ENCODE peak calls at places on chromosomes 11 and 22, in nine cellular contexts. Q, X, O, G, V, B, S, M and U are unnamed samples.

GRCh38 chr11:33532720-33533119 is 167.9 kb downstream of the C11orf91 start:
- DNase-seq in O (no peak), M (no peak), Q (no peak), V (no peak), G (no peak), B (no peak), S (no peak), X (no peak), U (no peak)

GRCh38 chr11:4644233-4644632 is 451 bp downstream of the OR51E1 start:
- DNase-seq in X (no peak), G (no peak), O (no peak), B (no peak), S (no peak), M (no peak), Q (no peak), V (no peak), U (no peak)

GRCh38 chr22:19951351-19951750 is 9.7 kb upstream of the TXNRD2 start:
- DNase-seq in S (no peak), X (no peak), Q (no peak), G (no peak), B (no peak), O (no peak), V (peak), M (no peak), U (no peak)

GRCh38 chr11:16776716-16777115 is 38.3 kb downstream of the C11orf58 start:
- DNase-seq in M (no peak), X (peak), V (no peak), B (no peak), G (no peak), O (no peak), Q (no peak), S (no peak), U (no peak)

GRCh38 chr11:118911880-118912741 is 13.6 kb downstream of the BCL9L start:
- DNase-seq in S (peak), M (peak), O (peak), V (no peak), Q (peak), G (peak), X (peak), B (peak), U (no peak)

GRCh38 chr11:34179026-34179675 is 73.7 kb downstream of the NAT10 start:
- DNase-seq in Q (no peak), S (no peak), O (no peak), V (no peak), G (no peak), B (no peak), M (no peak), X (no peak), U (no peak)

GRCh38 chr11:133928628-133929059 is 28.1 kb downstream of the IGSF9B start:
- DNase-seq in G (no peak), X (no peak), O (no peak), V (no peak), Q (no peak), S (no peak), M (no peak), B (peak), U (no peak)

GRCh38 chr11:2289859-2290258 is 11.9 kb downstream of the C11orf21 start:
- DNase-seq in B (no peak), O (no peak), Q (no peak), X (no peak), G (no peak), S (no peak), M (no peak), V (peak), U (no peak)

GRCh38 chr11:65854161-65854592 is 3.8 kb downstream of the CFL1 start:
- DNase-seq in X (peak), G (no peak), O (peak), S (no peak), Q (no peak), V (no peak), M (no peak), B (peak), U (no peak)

GRCh38 chr11:123137496-123138270 is 57.4 kb downstream of the CLMP start:
- DNase-seq in Q (peak), X (peak), G (no peak), M (peak), V (peak), B (no peak), O (peak), S (peak), U (no peak)

GRCh38 chr22:22720724-22721261 is 76.4 kb downstream of the GGTLC2 start:
- DNase-seq in Q (no peak), X (no peak), V (no peak), G (no peak), S (no peak), O (no peak), M (no peak), B (no peak), U (peak)

GRCh38 chr11:15627560-15627959 is 512.8 kb downstream of the INSC start:
- DNase-seq in X (no peak), G (no peak), V (no peak), B (no peak), O (no peak), Q (no peak), M (no peak), S (no peak), U (no peak)

GRCh38 chr22:46484861-46485595 is 52.4 kb downstream of the CELSR1 start:
- DNase-seq in G (peak), O (no peak), M (no peak), Q (no peak), S (no peak), B (no peak), V (no peak), X (no peak), U (no peak)

GRCh38 chr11:8038393-8038792 is 42.6 kb upstream of the TUB start:
- DNase-seq in O (no peak), S (no peak), V (no peak), Q (peak), M (peak), X (no peak), G (no peak), B (no peak), U (no peak)

GRCh38 chr22:24926849-24927579 is 19.5 kb downstream of the LHFPL7 start:
- DNase-seq in M (no peak), B (no peak), Q (no peak), X (no peak), S (no peak), G (no peak), V (no peak), O (no peak), U (no peak)

GRCh38 chr11:71342116-71342515 is 89.7 kb upstream of the SHANK2 start:
- DNase-seq in B (no peak), V (peak), Q (no peak), G (no peak), X (peak), O (no peak), S (no peak), M (peak), U (no peak)

GRCh38 chr11:110077866-110078325 is 15.3 kb upstream of the ZC3H12C start:
- DNase-seq in S (no peak), O (peak), Q (no peak), X (no peak), M (no peak), V (no peak), B (no peak), G (no peak), U (no peak)

GRCh38 chr11:106765849-106766248 is 252.4 kb downstream of the GUCY1A2 start:
- DNase-seq in O (no peak), G (no peak), V (no peak), X (no peak), Q (no peak), M (no peak), S (no peak), B (no peak), U (no peak)

GRCh38 chr22:19619144-19620009 is 94.9 kb upstream of the SEPTIN5 start:
- DNase-seq in B (no peak), V (no peak), X (no peak), G (no peak), Q (no peak), M (no peak), O (no peak), S (no peak), U (peak)

GRCh38 chr22:47035443-47035881 is 273.0 kb downstream of the TBC1D22A start:
- DNase-seq in G (no peak), S (no peak), B (no peak), V (peak), X (peak), O (peak), M (peak), Q (no peak), U (no peak)

GRCh38 chr22:37802310-37803194 is 5.2 kb upstream of the GCAT start:
- DNase-seq in S (peak), M (no peak), O (peak), X (peak), V (peak), G (peak), B (peak), Q (no peak), U (no peak)
- TF ChIP-seq CTCF in S (no peak), M (no peak), O (no peak), X (no peak), V (no peak), G (no peak), B (no peak), Q (no peak), U (no peak)

DNA sequence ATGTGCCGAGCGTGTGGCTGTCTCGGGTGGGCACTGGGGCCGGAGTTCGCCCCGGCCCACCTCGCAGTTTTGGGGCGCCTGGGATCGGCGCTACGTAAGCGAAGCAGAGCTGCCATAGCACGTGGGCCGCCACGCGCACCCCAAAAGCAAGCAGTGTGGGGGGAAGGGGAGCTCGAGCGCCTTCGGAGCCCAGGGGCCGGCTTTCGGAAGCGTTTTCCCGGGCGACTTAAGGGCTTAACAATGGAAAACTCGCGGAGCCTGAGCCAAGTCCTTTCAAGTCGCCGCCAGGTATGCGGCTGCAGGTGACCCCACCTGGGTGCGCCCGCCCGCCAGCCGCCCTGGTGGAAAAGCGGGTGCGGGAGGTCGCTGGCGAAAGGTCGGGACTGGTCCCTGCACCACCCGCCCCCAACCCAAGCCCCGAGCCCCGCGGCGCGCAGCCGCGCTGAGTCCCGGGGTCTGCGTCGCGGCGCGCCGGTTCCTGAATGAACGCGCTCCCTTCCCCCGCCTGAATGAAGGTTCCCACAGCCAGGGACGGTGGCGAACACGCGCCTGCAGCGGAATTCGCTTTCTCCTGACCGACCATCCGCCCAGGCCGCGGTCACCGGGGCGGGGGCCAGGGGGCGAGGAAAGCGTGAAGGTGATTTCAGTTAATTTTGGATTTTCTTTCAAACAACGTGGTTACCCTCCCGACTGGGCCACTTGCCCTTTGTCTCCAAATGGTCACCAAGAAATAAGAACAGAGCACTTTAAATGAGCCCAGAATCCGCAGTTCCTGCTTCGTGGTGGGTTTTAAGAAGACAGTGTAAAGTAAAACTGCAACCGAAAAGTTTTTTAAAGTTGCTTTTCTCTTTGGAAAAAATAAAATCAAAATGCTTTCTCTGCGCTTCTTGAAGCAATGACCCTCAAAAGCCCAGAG is 2.7 kb upstream of the CCND1 start:
- DNase-seq in M (peak), Q (no peak), S (no peak), G (peak), X (peak), V (peak), O (peak), B (no peak), U (no peak)
- H3K4me3 ChIP-seq in M (peak), Q (no peak), S (peak), G (peak), X (peak), V (peak), O (no peak), B (no peak), U (peak)

GRCh38 chr11:59259867-59260475 is 47.2 kb upstream of the MPEG1 start:
- DNase-seq in Q (no peak), G (no peak), V (no peak), X (no peak), S (no peak), B (no peak), M (no peak), O (no peak), U (no peak)
- TF ChIP-seq CTCF in Q (no peak), G (no peak), V (no peak), X (no peak), S (no peak), B (no peak), M (no peak), O (no peak), U (no peak)

DNA sequence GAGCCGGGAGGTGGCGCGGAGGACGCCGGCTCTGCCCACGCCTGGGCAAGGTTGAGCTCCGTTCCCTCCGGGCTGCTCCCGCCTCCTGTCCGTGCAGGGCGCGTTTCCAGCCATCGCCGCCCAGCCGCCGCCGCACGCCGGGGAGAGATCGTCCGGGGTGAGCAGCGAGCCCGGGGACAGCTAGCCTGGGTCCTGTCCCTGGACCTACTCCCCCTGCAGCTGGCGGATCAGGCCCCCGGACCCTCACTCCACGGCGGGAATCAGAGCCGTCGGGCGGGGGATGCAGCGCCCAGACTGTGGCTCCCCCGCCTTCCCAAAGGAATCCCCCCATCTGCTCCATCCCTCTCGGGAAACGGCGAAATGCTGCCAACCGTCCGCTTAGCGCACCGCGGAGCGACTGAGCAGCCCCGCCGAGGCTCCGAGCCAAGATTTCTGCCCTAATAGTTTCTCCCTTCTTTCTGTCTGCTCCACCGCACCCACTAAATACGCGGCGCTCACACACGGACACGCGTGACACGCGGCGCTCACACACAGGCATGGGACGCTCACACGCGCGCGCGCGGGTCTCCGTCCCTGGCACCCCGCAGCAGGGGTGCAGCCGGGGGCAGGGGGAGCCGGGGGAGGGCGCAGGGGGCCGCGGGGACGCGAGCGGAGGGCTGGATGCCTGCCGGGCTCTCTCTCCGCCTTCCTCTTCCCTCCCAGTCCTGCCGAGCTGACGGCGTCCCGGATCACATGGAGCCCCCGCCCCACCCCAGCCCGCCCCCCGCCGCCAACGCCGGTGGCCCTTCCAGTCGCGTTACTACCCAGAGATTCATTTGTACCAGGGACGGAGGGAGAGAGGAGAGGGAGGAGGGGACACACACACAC is at the start of gene KCNJ5:
- DNase-seq in V (peak), X (peak), G (peak), S (no peak), Q (no peak), M (no peak), B (no peak), O (peak), U (no peak)
- H3K4me3 ChIP-seq in V (peak), X (peak), G (peak), S (peak), Q (peak), M (peak), B (no peak), O (no peak), U (no peak)

GRCh38 chr22:23772315-23773246 is at the start of gene MMP11:
- DNase-seq in B (peak), S (no peak), X (peak), G (no peak), V (peak), Q (no peak), M (peak), O (peak), U (peak)
- TF ChIP-seq CTCF in B (no peak), S (no peak), X (no peak), G (no peak), V (peak), Q (no peak), M (no peak), O (no peak), U (no peak)

GRCh38 chr22:17007257-17007656 is 765 bp downstream of the GAB4 start:
- DNase-seq in S (no peak), O (no peak), B (no peak), Q (no peak), X (no peak), M (no peak), G (no peak), V (no peak), U (no peak)
- H3K4me3 ChIP-seq in S (no peak), O (no peak), B (no peak), Q (no peak), X (no peak), M (no peak), G (no peak), V (no peak), U (no peak)

DNA sequence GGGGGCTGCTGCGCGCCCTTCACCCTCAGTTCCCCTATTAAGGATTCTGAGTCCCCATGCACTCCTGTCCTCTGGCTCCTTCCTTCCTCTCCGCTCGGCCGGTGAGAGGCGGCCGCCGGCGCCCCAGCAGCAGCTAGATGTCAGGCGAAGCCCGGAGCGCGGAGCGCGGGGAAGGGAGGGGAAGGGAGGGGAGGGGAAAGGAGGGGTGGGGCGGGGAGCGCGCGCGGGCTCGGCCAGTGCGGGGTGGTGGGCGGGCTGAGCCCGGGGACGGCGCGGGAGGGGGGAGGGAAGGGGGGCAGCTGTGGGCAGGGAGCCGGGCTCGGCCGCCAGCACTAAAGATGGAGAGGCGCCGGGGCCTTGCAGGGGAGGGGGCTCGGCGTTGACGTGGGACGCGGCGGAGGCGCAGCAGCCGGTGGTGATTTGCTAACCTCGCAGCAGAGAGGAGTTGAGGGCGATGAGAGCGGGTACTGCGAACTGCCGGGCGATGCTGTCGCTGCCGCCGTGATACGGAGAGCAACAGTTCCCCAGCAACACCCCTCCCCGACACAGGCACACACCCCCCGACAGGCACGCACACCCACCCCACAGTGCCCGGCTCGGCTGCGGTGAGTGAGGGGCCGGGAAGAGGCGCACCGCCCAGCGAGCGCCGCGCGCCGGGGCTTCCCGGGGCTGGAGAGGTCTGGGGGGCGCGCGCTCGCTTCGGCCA is at the start of gene ZBTB16:
- DNase-seq in O (peak), M (peak), V (peak), S (peak), Q (peak), B (no peak), G (no peak), X (peak), U (no peak)
- TF ChIP-seq CTCF in O (no peak), M (no peak), V (no peak), S (peak), Q (peak), B (no peak), G (no peak), X (no peak), U (no peak)